ENCODE peak calls at places on chromosomes 3 and 15, in eight cellular contexts. T is A673; M is effector memory CD4-positive, alpha-beta T cell; F is Daoy; H is NCI-H2081; E is T-cell; J is NCI-H2171 treated with DMSO at 0.1 percent for 48 hours; G is GDM1. P is an unnamed sample.

GRCh38 chr3:8596706-8597514 is 47.7 kb downstream of the SSUH2 start:
- DNase-seq in M (no peak), J (peak), E (no peak), G (no peak), F (no peak), T (no peak), H (no peak), P (no peak)

GRCh38 chr3:81550415-81550814 is 211.0 kb downstream of the GBE1 start:
- DNase-seq in G (no peak), T (no peak), J (no peak), M (no peak), E (no peak), F (no peak), H (no peak), P (no peak)

GRCh38 chr3:184710870-184711365 is 946 bp downstream of the MAGEF1 start:
- DNase-seq in G (no peak), M (no peak), T (no peak), F (no peak), H (peak), J (no peak), E (peak), P (no peak)

GRCh38 chr3:102979682-102980378 is 545.0 kb downstream of the ZPLD1 start:
- DNase-seq in E (no peak), H (no peak), F (no peak), G (no peak), M (no peak), T (no peak), J (no peak), P (no peak)

GRCh38 chr3:108218811-108219210 is 3.4 kb downstream of the IFT57 start:
- DNase-seq in F (no peak), E (no peak), H (peak), G (no peak), M (no peak), J (no peak), T (no peak), P (no peak)

GRCh38 chr15:57320543-57321220 is 55.6 kb upstream of the CGNL1 start:
- DNase-seq in J (peak), T (peak), E (no peak), G (no peak), F (no peak), M (no peak), H (no peak), P (no peak)

GRCh38 chr3:63135362-63135761 is 142.7 kb upstream of the SYNPR start:
- DNase-seq in F (peak), M (no peak), T (no peak), J (peak), G (no peak), E (no peak), H (no peak), P (no peak)

GRCh38 chr3:13133471-13133981 is 60.3 kb upstream of the IQSEC1 start:
- DNase-seq in G (no peak), H (no peak), M (no peak), E (no peak), J (no peak), F (no peak), T (no peak), P (no peak)

GRCh38 chr15:45221053-45221599 is 30.9 kb upstream of the SLC28A2 start:
- DNase-seq in M (no peak), T (no peak), E (no peak), F (no peak), H (no peak), G (no peak), J (no peak), P (no peak)

GRCh38 chr3:76728411-76728810 is 311.5 kb upstream of the ROBO2 start:
- DNase-seq in T (peak), J (no peak), M (no peak), H (no peak), E (no peak), G (no peak), F (no peak), P (no peak)

GRCh38 chr3:127770671-127771370 is 51.5 kb downstream of the MGLL start:
- DNase-seq in M (no peak), F (no peak), T (no peak), G (no peak), E (no peak), J (no peak), H (peak), P (no peak)

GRCh38 chr3:193052294-193052693 is 134.6 kb upstream of the MB21D2 start:
- DNase-seq in G (no peak), T (peak), E (no peak), F (no peak), H (no peak), M (no peak), J (peak), P (no peak)

GRCh38 chr3:113695426-113695817 is 1.0 kb downstream of the USF3 start:
- DNase-seq in F (no peak), T (no peak), M (no peak), H (no peak), J (peak), E (no peak), G (no peak), P (no peak)

GRCh38 chr3:141452045-141452444 is 34.8 kb upstream of the RASA2 start:
- DNase-seq in E (peak), G (peak), F (peak), J (no peak), M (no peak), H (peak), T (peak), P (no peak)

GRCh38 chr3:69084668-69085542 is at the start of gene ARL6IP5:
- DNase-seq in J (peak), G (peak), M (peak), F (peak), H (peak), T (peak), E (peak), P (peak)

GRCh38 chr3:129947916-129948315 is 26.6 kb upstream of the TRH start:
- DNase-seq in J (no peak), F (no peak), T (no peak), G (no peak), H (no peak), M (no peak), E (no peak), P (no peak)

GRCh38 chr15:91694131-91694828 is 159.2 kb upstream of the SLCO3A1 start:
- DNase-seq in F (peak), T (peak), H (no peak), E (no peak), J (peak), G (no peak), M (no peak), P (no peak)

GRCh38 chr3:189316296-189317019 is 144.7 kb downstream of the TPRG1 start:
- DNase-seq in F (peak), H (peak), T (no peak), G (no peak), J (no peak), E (no peak), M (no peak), P (no peak)

GRCh38 chr3:128237348-128238099 is 84.2 kb downstream of the EEFSEC start:
- DNase-seq in F (no peak), E (no peak), G (no peak), M (no peak), J (no peak), H (peak), T (no peak), P (no peak)

GRCh38 chr3:4765212-4765611 is 214.0 kb upstream of the BHLHE40 start:
- DNase-seq in E (no peak), J (no peak), H (no peak), F (no peak), G (no peak), T (no peak), M (no peak), P (no peak)

GRCh38 chr3:103047640-103048370 is 613.0 kb downstream of the ZPLD1 start:
- DNase-seq in E (no peak), H (no peak), J (no peak), F (no peak), T (no peak), M (no peak), G (no peak), P (no peak)

GRCh38 chr3:5053021-5053831 is 68.9 kb upstream of the ARL8B start:
- DNase-seq in T (no peak), G (no peak), M (no peak), E (no peak), H (no peak), F (no peak), J (no peak), P (no peak)

GRCh38 chr3:142844339-142844977 is 44.4 kb downstream of the PCOLCE2 start:
- DNase-seq in G (no peak), F (peak), H (peak), M (no peak), E (no peak), J (no peak), T (peak), P (no peak)

GRCh38 chr3:9866639-9867038 is 13.4 kb downstream of the CIDEC start:
- DNase-seq in F (no peak), E (no peak), H (no peak), T (no peak), J (no peak), M (no peak), G (no peak), P (no peak)

GRCh38 chr3:197465996-197466549 is 89.7 kb downstream of the BDH1 start:
- DNase-seq in T (no peak), E (no peak), J (no peak), G (no peak), H (no peak), M (no peak), F (peak), P (no peak)

GRCh38 chr15:70752142-70752754 is 11.1 kb downstream of the UACA start:
- DNase-seq in M (no peak), H (no peak), G (no peak), T (no peak), E (peak), F (no peak), J (no peak), P (no peak)

GRCh38 chr3:194500198-194500597 is 13.4 kb upstream of the ATP13A3 start:
- DNase-seq in T (no peak), J (no peak), H (no peak), F (no peak), M (no peak), E (no peak), G (no peak), P (no peak)

GRCh38 chr3:172179680-172180399 is 140.5 kb downstream of the FNDC3B start:
- DNase-seq in J (no peak), T (no peak), H (no peak), M (no peak), F (no peak), G (no peak), E (no peak), P (no peak)

GRCh38 chr3:67559029-67559605 is 95.3 kb downstream of the SUCLG2 start:
- DNase-seq in G (no peak), M (no peak), H (no peak), J (no peak), E (no peak), T (no peak), F (no peak), P (no peak)